ENCODE peak calls at places on chromosomes 6 and 20, in nine cellular contexts. H, B, U, V, G, N, K, W and J are unnamed samples.

GRCh38 chr20:62458256-62459251 is 17.2 kb downstream of the GATA5 start:
- DNase-seq in H (no peak), B (no peak), U (no peak), V (no peak), G (no peak), N (no peak), K (no peak), W (no peak), J (no peak)

GRCh38 chr20:17504326-17504897 is 26.8 kb downstream of the BFSP1 start:
- DNase-seq in H (no peak), B (no peak), U (no peak), V (no peak), G (no peak), N (no peak), K (no peak), W (no peak), J (no peak)

GRCh38 chr6:340181-340955 is 48.1 kb downstream of the DUSP22 start:
- DNase-seq in H (no peak), B (no peak), U (no peak), V (no peak), G (no peak), N (no peak), K (no peak), W (no peak), J (no peak)

GRCh38 chr6:169035381-169036280 is 218.0 kb downstream of the THBS2 start:
- DNase-seq in H (peak), B (peak), U (no peak), V (peak), G (no peak), N (peak), K (no peak), W (no peak), J (peak)

GRCh38 chr6:115131709-115132490 is 789.1 kb upstream of the HS3ST5 start:
- DNase-seq in H (no peak), B (no peak), U (no peak), V (peak), G (no peak), N (no peak), K (no peak), W (no peak), J (no peak)

GRCh38 chr20:44279228-44279627 is 31.8 kb downstream of the FITM2 start:
- DNase-seq in H (peak), B (peak), U (no peak), V (no peak), G (no peak), N (no peak), K (no peak), W (no peak), J (no peak)

GRCh38 chr6:147058786-147059434 is 145.3 kb upstream of the STXBP5 start:
- DNase-seq in H (no peak), B (no peak), U (no peak), V (no peak), G (no peak), N (no peak), K (no peak), W (no peak), J (peak)

GRCh38 chr6:70838907-70839285 is 118.0 kb downstream of the B3GAT2 start:
- DNase-seq in H (no peak), B (no peak), U (no peak), V (no peak), G (no peak), N (no peak), K (no peak), W (no peak), J (no peak)

GRCh38 chr6:44176130-44176934 is 17.7 kb downstream of the CAPN11 start:
- DNase-seq in H (no peak), B (no peak), U (no peak), V (no peak), G (no peak), N (no peak), K (no peak), W (no peak), J (no peak)

GRCh38 chr20:40728470-40728869 is 39.4 kb upstream of the MAFB start:
- DNase-seq in H (peak), B (no peak), U (no peak), V (no peak), G (no peak), N (no peak), K (no peak), W (no peak), J (no peak)

GRCh38 chr6:80547827-80548226 is 441.4 kb downstream of the BCKDHB start:
- DNase-seq in H (peak), B (peak), U (no peak), V (no peak), G (no peak), N (peak), K (no peak), W (no peak), J (peak)

GRCh38 chr6:125942677-125943527 is 13.7 kb upstream of the HINT3 start:
- DNase-seq in H (no peak), B (no peak), U (no peak), V (no peak), G (no peak), N (no peak), K (no peak), W (no peak), J (no peak)

GRCh38 chr6:30894935-30895334 is 10.6 kb downstream of the DDR1 start:
- DNase-seq in H (no peak), B (no peak), U (no peak), V (no peak), G (no peak), N (no peak), K (no peak), W (no peak), J (no peak)

GRCh38 chr6:72631480-72631879 is 9.6 kb downstream of the KCNQ5 start:
- DNase-seq in H (peak), B (no peak), U (no peak), V (no peak), G (no peak), N (no peak), K (no peak), W (no peak), J (no peak)

GRCh38 chr6:78947962-78948361 is 80.6 kb downstream of the IRAK1BP1 start:
- DNase-seq in H (peak), B (peak), U (no peak), V (no peak), G (no peak), N (peak), K (no peak), W (no peak), J (peak)

GRCh38 chr20:33016581-33017109 is 9.1 kb downstream of the BPIFB2 start:
- DNase-seq in H (no peak), B (no peak), U (no peak), V (no peak), G (no peak), N (no peak), K (no peak), W (no peak), J (no peak)

GRCh38 chr20:39897058-39897457 is 792.0 kb downstream of the MAFB start:
- DNase-seq in H (peak), B (peak), U (no peak), V (no peak), G (no peak), N (peak), K (no peak), W (no peak), J (no peak)

GRCh38 chr6:149934249-149935156 is 7.3 kb upstream of the ULBP2 start:
- DNase-seq in H (peak), B (peak), U (peak), V (no peak), G (peak), N (peak), K (peak), W (peak), J (peak)

GRCh38 chr6:106556368-106556960 is 72.8 kb downstream of the RTN4IP1 start:
- DNase-seq in H (peak), B (peak), U (no peak), V (no peak), G (peak), N (peak), K (no peak), W (no peak), J (no peak)

GRCh38 chr6:44062771-44063560 is 64.3 kb downstream of the MRPL14 start:
- DNase-seq in H (no peak), B (no peak), U (no peak), V (no peak), G (no peak), N (no peak), K (no peak), W (no peak), J (no peak)

GRCh38 chr6:122033564-122034181 is 365.8 kb upstream of the HSF2 start:
- DNase-seq in H (peak), B (peak), U (no peak), V (no peak), G (peak), N (peak), K (no peak), W (peak), J (peak)

GRCh38 chr6:35377002-35377401 is 34.6 kb downstream of the PPARD start:
- DNase-seq in H (no peak), B (no peak), U (no peak), V (no peak), G (no peak), N (no peak), K (no peak), W (no peak), J (no peak)

GRCh38 chr6:55898342-55898741 is 23.0 kb upstream of the BMP5 start:
- DNase-seq in H (peak), B (no peak), U (no peak), V (no peak), G (no peak), N (no peak), K (no peak), W (no peak), J (peak)

GRCh38 chr6:160789263-160790027 is 87.4 kb downstream of the PLG start:
- DNase-seq in H (no peak), B (no peak), U (no peak), V (no peak), G (no peak), N (no peak), K (no peak), W (no peak), J (no peak)

GRCh38 chr6:46103437-46103836 is 26.4 kb upstream of the ENPP4 start:
- DNase-seq in H (no peak), B (no peak), U (no peak), V (no peak), G (no peak), N (no peak), K (no peak), W (no peak), J (peak)

GRCh38 chr20:64107736-64108457 is 532 bp upstream of the NPBWR2 start:
- DNase-seq in H (no peak), B (no peak), U (no peak), V (peak), G (no peak), N (no peak), K (no peak), W (peak), J (no peak)

GRCh38 chr6:140462495-140463311 is 1088.3 kb upstream of the CITED2 start:
- DNase-seq in H (peak), B (no peak), U (no peak), V (no peak), G (peak), N (no peak), K (no peak), W (no peak), J (peak)

GRCh38 chr20:3901028-3901746 is 12.0 kb downstream of the PANK2 start:
- DNase-seq in H (no peak), B (no peak), U (no peak), V (no peak), G (no peak), N (no peak), K (no peak), W (no peak), J (no peak)

GRCh38 chr6:105838156-105838555 is 248.0 kb upstream of the PRDM1 start:
- DNase-seq in H (no peak), B (no peak), U (no peak), V (no peak), G (no peak), N (no peak), K (no peak), W (no peak), J (no peak)

GRCh38 chr6:75171151-75171550 is 34.7 kb downstream of the COL12A1 start:
- DNase-seq in H (no peak), B (no peak), U (no peak), V (no peak), G (no peak), N (no peak), K (no peak), W (no peak), J (no peak)

GRCh38 chr20:20459726-20460125 is 91.8 kb downstream of the INSM1 start:
- DNase-seq in H (peak), B (no peak), U (no peak), V (no peak), G (no peak), N (no peak), K (no peak), W (no peak), J (no peak)

GRCh38 chr6:79601020-79601609 is 30.0 kb upstream of the SH3BGRL2 start:
- DNase-seq in H (peak), B (peak), U (no peak), V (no peak), G (no peak), N (peak), K (no peak), W (no peak), J (peak)

GRCh38 chr6:44304282-44305199 is 8.6 kb downstream of the AARS2 start:
- DNase-seq in H (peak), B (no peak), U (no peak), V (peak), G (no peak), N (no peak), K (no peak), W (peak), J (peak)

GRCh38 chr6:36576573-36576972 is 17.6 kb upstream of the SRSF3 start:
- DNase-seq in H (no peak), B (no peak), U (no peak), V (no peak), G (no peak), N (no peak), K (no peak), W (no peak), J (no peak)